ENCODE peak calls at places on chromosome 17, in four cellular contexts. One of them, this sample, is unnamed.

GRCh38 chr17:27975146-27976011 is 67.1 kb upstream of the NLK start:
- DNase-seq in fibroblast of lung: no peak
- DNase-seq in mesendoderm: no peak
- DNase-seq in GM23248: peak
- DNase-seq in this sample: no peak

GRCh38 chr17:15926039-15926740 is 18.7 kb upstream of the ADORA2B start:
- DNase-seq in fibroblast of lung: no peak
- DNase-seq in mesendoderm: peak
- DNase-seq in GM23248: no peak
- DNase-seq in this sample: no peak

GRCh38 chr17:62895650-62896301 is 70.3 kb upstream of the TANC2 start:
- DNase-seq in fibroblast of lung: no peak
- DNase-seq in mesendoderm: peak
- DNase-seq in GM23248: peak
- DNase-seq in this sample: no peak

GRCh38 chr17:15019158-15019557 is 246.0 kb downstream of the PMP22 start:
- DNase-seq in fibroblast of lung: no peak
- DNase-seq in mesendoderm: no peak
- DNase-seq in GM23248: no peak
- DNase-seq in this sample: no peak

GRCh38 chr17:55704412-55704811 is 18.3 kb downstream of the TMEM100 start:
- DNase-seq in fibroblast of lung: no peak
- DNase-seq in mesendoderm: no peak
- DNase-seq in GM23248: no peak
- DNase-seq in this sample: no peak

GRCh38 chr17:37478187-37478586 is 11.5 kb upstream of the DUSP14 start:
- DNase-seq in fibroblast of lung: peak
- DNase-seq in mesendoderm: no peak
- DNase-seq in GM23248: peak
- DNase-seq in this sample: no peak

GRCh38 chr17:34788696-34789095 is 172.6 kb downstream of the CCT6B start:
- DNase-seq in fibroblast of lung: no peak
- DNase-seq in mesendoderm: no peak
- DNase-seq in GM23248: no peak
- DNase-seq in this sample: no peak

GRCh38 chr17:40949406-40949805 is 12.0 kb upstream of the KRT23 start:
- DNase-seq in fibroblast of lung: no peak
- DNase-seq in mesendoderm: no peak
- DNase-seq in GM23248: no peak
- DNase-seq in this sample: no peak

GRCh38 chr17:49508061-49508865 is 13.2 kb downstream of the NGFR start:
- DNase-seq in fibroblast of lung: no peak
- DNase-seq in mesendoderm: peak
- DNase-seq in GM23248: peak
- DNase-seq in this sample: no peak

GRCh38 chr17:47997595-47997994 is 26.7 kb downstream of the CDK5RAP3 start:
- DNase-seq in fibroblast of lung: no peak
- DNase-seq in mesendoderm: no peak
- DNase-seq in GM23248: no peak
- DNase-seq in this sample: no peak

GRCh38 chr17:67708378-67708777 is 9.4 kb upstream of the NOL11 start:
- DNase-seq in fibroblast of lung: no peak
- DNase-seq in mesendoderm: peak
- DNase-seq in GM23248: no peak
- DNase-seq in this sample: no peak

GRCh38 chr17:15342460-15342859 is 1.1 kb upstream of the TEKT3 start:
- DNase-seq in fibroblast of lung: no peak
- DNase-seq in mesendoderm: no peak
- DNase-seq in GM23248: peak
- DNase-seq in this sample: no peak

GRCh38 chr17:48068491-48068961 is 20.4 kb downstream of the NFE2L1 start:
- DNase-seq in fibroblast of lung: no peak
- DNase-seq in mesendoderm: peak
- DNase-seq in GM23248: peak
- DNase-seq in this sample: no peak

GRCh38 chr17:61280851-61281250 is 118.8 kb upstream of the TBX2 start:
- DNase-seq in fibroblast of lung: no peak
- DNase-seq in mesendoderm: no peak
- DNase-seq in GM23248: no peak
- DNase-seq in this sample: no peak

GRCh38 chr17:29909604-29910003 is 20.4 kb downstream of the SSH2 start:
- DNase-seq in fibroblast of lung: no peak
- DNase-seq in mesendoderm: no peak
- DNase-seq in GM23248: peak
- DNase-seq in this sample: no peak

GRCh38 chr17:42201155-42201772 is 7.0 kb upstream of the GHDC start:
- DNase-seq in fibroblast of lung: no peak
- DNase-seq in mesendoderm: no peak
- DNase-seq in GM23248: no peak
- DNase-seq in this sample: no peak

GRCh38 chr17:73166731-73167581 is 2.1 kb downstream of the SSTR2 start:
- DNase-seq in fibroblast of lung: no peak
- DNase-seq in mesendoderm: no peak
- DNase-seq in GM23248: peak
- DNase-seq in this sample: no peak

GRCh38 chr17:16282522-16282921 is 65.5 kb downstream of the PIGL start:
- DNase-seq in fibroblast of lung: peak
- DNase-seq in mesendoderm: peak
- DNase-seq in GM23248: peak
- DNase-seq in this sample: no peak

GRCh38 chr17:59751955-59752413 is 44.5 kb downstream of the VMP1 start:
- DNase-seq in fibroblast of lung: no peak
- DNase-seq in mesendoderm: no peak
- DNase-seq in GM23248: peak
- DNase-seq in this sample: no peak

GRCh38 chr17:42980766-42981397 is 517 bp downstream of the RUNDC1 start:
- DNase-seq in fibroblast of lung: peak
- DNase-seq in mesendoderm: peak
- DNase-seq in GM23248: peak
- DNase-seq in this sample: no peak

GRCh38 chr17:31492880-31493655 is 101.6 kb downstream of the RAB11FIP4 start:
- DNase-seq in fibroblast of lung: no peak
- DNase-seq in mesendoderm: no peak
- DNase-seq in GM23248: peak
- DNase-seq in this sample: no peak

GRCh38 chr17:8900626-8901585 is 33.4 kb upstream of the PIK3R6 start:
- DNase-seq in fibroblast of lung: no peak
- DNase-seq in mesendoderm: peak
- DNase-seq in GM23248: no peak
- DNase-seq in this sample: peak

GRCh38 chr17:15185625-15185991 is 79.5 kb downstream of the PMP22 start:
- DNase-seq in fibroblast of lung: peak
- DNase-seq in mesendoderm: peak
- DNase-seq in GM23248: peak
- DNase-seq in this sample: no peak

GRCh38 chr17:16922386-16923096 is 49.4 kb downstream of the TNFRSF13B start:
- DNase-seq in fibroblast of lung: no peak
- DNase-seq in mesendoderm: peak
- DNase-seq in GM23248: peak
- DNase-seq in this sample: no peak

GRCh38 chr17:7997186-7997585 is 5.2 kb upstream of the GUCY2D start:
- DNase-seq in fibroblast of lung: peak
- DNase-seq in mesendoderm: peak
- DNase-seq in GM23248: peak
- DNase-seq in this sample: no peak

GRCh38 chr17:79801156-79802038 is 4.5 kb upstream of the CBX8 start:
- DNase-seq in fibroblast of lung: no peak
- DNase-seq in mesendoderm: no peak
- DNase-seq in GM23248: peak
- DNase-seq in this sample: no peak
- H3K4me3 ChIP-seq in fibroblast of lung: no peak
- H3K4me3 ChIP-seq in mesendoderm: no peak
- H3K4me3 ChIP-seq in GM23248: no peak
- H3K4me3 ChIP-seq in this sample: peak

GRCh38 chr17:44947461-44948314 is at the start of gene KIF18B:
- DNase-seq in fibroblast of lung: peak
- DNase-seq in mesendoderm: peak
- DNase-seq in GM23248: peak
- DNase-seq in this sample: peak
- H3K27ac ChIP-seq in fibroblast of lung: peak
- H3K27ac ChIP-seq in mesendoderm: peak
- H3K27ac ChIP-seq in GM23248: peak
- H3K27ac ChIP-seq in this sample: no peak

GRCh38 chr17:2410951-2411350 is 10.1 kb upstream of the MNT start:
- DNase-seq in fibroblast of lung: no peak
- DNase-seq in mesendoderm: no peak
- DNase-seq in GM23248: no peak
- DNase-seq in this sample: no peak

GRCh38 chr17:2403044-2403443 is 2.2 kb upstream of the MNT start:
- DNase-seq in fibroblast of lung: no peak
- DNase-seq in mesendoderm: no peak
- DNase-seq in GM23248: no peak
- DNase-seq in this sample: no peak

GRCh38 chr17:2405247-2405926 is 4.5 kb upstream of the MNT start:
- DNase-seq in fibroblast of lung: peak
- DNase-seq in mesendoderm: no peak
- DNase-seq in GM23248: peak
- DNase-seq in this sample: peak

GRCh38 chr17:2406271-2406902 is 5.5 kb upstream of the MNT start:
- DNase-seq in fibroblast of lung: no peak
- DNase-seq in mesendoderm: no peak
- DNase-seq in GM23248: peak
- DNase-seq in this sample: peak

DNA sequence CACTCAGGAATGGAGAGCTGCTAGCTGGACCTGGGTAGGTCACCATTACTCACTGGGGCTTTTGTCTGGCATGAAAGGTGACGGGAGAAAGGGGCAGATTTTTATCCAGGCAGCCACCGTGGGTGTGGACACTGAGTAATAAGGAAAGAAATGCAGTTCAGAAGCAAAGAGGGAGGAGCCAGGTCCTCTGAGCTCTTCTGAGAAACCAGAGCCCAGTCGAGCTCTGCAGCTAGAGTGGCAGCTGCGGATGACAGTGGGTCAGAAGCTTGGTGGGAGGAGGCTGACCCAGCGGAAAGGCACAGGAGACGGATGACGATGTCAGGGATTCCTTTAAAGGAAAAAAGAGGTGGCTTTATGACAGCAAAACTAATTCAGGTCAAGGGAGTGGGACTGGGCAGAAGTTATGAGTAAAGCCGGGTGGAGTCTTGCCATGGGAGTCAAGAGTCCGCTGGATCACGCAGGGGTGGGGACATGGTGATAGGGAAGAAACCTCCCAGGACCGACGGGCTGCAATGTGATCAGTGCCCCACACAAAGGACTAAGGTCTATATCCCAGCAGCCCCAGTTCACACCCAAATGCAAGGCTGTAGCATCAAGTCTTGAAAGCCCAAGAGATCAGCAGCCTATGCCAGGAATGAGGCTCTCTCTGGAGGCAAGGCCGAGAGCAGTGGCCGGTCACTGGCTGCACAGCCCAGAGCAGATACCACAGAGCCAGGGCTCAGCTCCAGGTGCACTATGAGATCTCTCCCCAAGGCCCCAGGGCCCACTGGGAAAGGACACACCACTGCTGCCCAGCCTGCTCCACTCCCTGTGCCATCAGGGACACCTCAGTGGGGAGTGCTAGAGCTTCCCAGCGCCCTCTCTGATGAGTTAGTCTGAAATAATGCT is 6.3 kb upstream of the MNT start:
- DNase-seq in fibroblast of lung: peak
- DNase-seq in mesendoderm: no peak
- DNase-seq in GM23248: peak
- DNase-seq in this sample: peak
- H3K4me3 ChIP-seq in fibroblast of lung: no peak
- H3K4me3 ChIP-seq in mesendoderm: no peak
- H3K4me3 ChIP-seq in GM23248: peak
- H3K4me3 ChIP-seq in this sample: peak

GRCh38 chr17:75874323-75875181 is 3.8 kb downstream of the TRIM47 start:
- DNase-seq in fibroblast of lung: no peak
- DNase-seq in mesendoderm: no peak
- DNase-seq in GM23248: no peak
- DNase-seq in this sample: no peak

GRCh38 chr17:75875940-75876189 is 2.5 kb downstream of the TRIM47 start:
- DNase-seq in fibroblast of lung: no peak
- DNase-seq in mesendoderm: no peak
- DNase-seq in GM23248: no peak
- DNase-seq in this sample: no peak

GRCh38 chr17:75876190-75876937 is 2.0 kb downstream of the TRIM47 start:
- DNase-seq in fibroblast of lung: no peak
- DNase-seq in mesendoderm: peak
- DNase-seq in GM23248: peak
- DNase-seq in this sample: no peak

GRCh38 chr17:75873587-75874322 is 4.6 kb downstream of the TRIM47 start:
- DNase-seq in fibroblast of lung: no peak
- DNase-seq in mesendoderm: no peak
- DNase-seq in GM23248: no peak
- DNase-seq in this sample: no peak

GRCh38 chr17:75875182-75875939 is 3.0 kb downstream of the TRIM47 start:
- DNase-seq in fibroblast of lung: no peak
- DNase-seq in mesendoderm: no peak
- DNase-seq in GM23248: no peak
- DNase-seq in this sample: no peak
- H3K27ac ChIP-seq in fibroblast of lung: no peak
- H3K27ac ChIP-seq in mesendoderm: no peak
- H3K27ac ChIP-seq in GM23248: no peak
- H3K27ac ChIP-seq in this sample: peak

GRCh38 chr17:77435272-77436057 is 294.7 kb downstream of the SEC14L1 start:
- DNase-seq in fibroblast of lung: no peak
- DNase-seq in mesendoderm: no peak
- DNase-seq in GM23248: no peak
- DNase-seq in this sample: no peak

GRCh38 chr17:77434136-77435114 is 293.7 kb downstream of the SEC14L1 start:
- DNase-seq in fibroblast of lung: no peak
- DNase-seq in mesendoderm: no peak
- DNase-seq in GM23248: no peak
- DNase-seq in this sample: no peak

GRCh38 chr17:77432791-77433190 is 292.0 kb downstream of the SEC14L1 start:
- DNase-seq in fibroblast of lung: no peak
- DNase-seq in mesendoderm: peak
- DNase-seq in GM23248: no peak
- DNase-seq in this sample: no peak

GRCh38 chr17:77432034-77432554 is 291.3 kb downstream of the SEC14L1 start:
- DNase-seq in fibroblast of lung: no peak
- DNase-seq in mesendoderm: no peak
- DNase-seq in GM23248: no peak
- DNase-seq in this sample: no peak

GRCh38 chr17:77433385-77434135 is 292.8 kb downstream of the SEC14L1 start:
- DNase-seq in fibroblast of lung: peak
- DNase-seq in mesendoderm: no peak
- DNase-seq in GM23248: peak
- DNase-seq in this sample: no peak
- H3K4me3 ChIP-seq in fibroblast of lung: no peak
- H3K4me3 ChIP-seq in mesendoderm: no peak
- H3K4me3 ChIP-seq in GM23248: peak
- H3K4me3 ChIP-seq in this sample: peak

GRCh38 chr17:66221343-66221742 is 7.9 kb downstream of the APOH start:
- DNase-seq in fibroblast of lung: no peak
- DNase-seq in mesendoderm: no peak
- DNase-seq in GM23248: no peak
- DNase-seq in this sample: no peak
- H3K27ac ChIP-seq in fibroblast of lung: no peak
- H3K27ac ChIP-seq in mesendoderm: no peak
- H3K27ac ChIP-seq in GM23248: no peak
- H3K27ac ChIP-seq in this sample: no peak